ENCODE peak calls at places on chromosomes 7 and 10, in six cellular contexts. One of them, this sample, is unnamed.

GRCh38 chr10:122435212-122435827 is 19.1 kb upstream of the ARMS2 start:
- DNase-seq in fibroblast of lung: peak; percentile 24
- DNase-seq in cardiac muscle cell: peak; percentile 68
- DNase-seq in choroid plexus epithelial cell: peak; percentile 70
- DNase-seq in AG09309: peak; percentile 17
- DNase-seq in skeletal muscle cell: no peak
- DNase-seq in this sample: no peak

GRCh38 chr7:100475549-100475948 is 3.5 kb downstream of the TSC22D4 start:
- DNase-seq in fibroblast of lung: no peak
- DNase-seq in cardiac muscle cell: peak; percentile 71
- DNase-seq in choroid plexus epithelial cell: no peak
- DNase-seq in AG09309: no peak
- DNase-seq in skeletal muscle cell: no peak
- DNase-seq in this sample: peak; percentile 71

GRCh38 chr7:34153680-34154270 is 248.4 kb downstream of the BMPER start:
- DNase-seq in fibroblast of lung: no peak
- DNase-seq in cardiac muscle cell: no peak
- DNase-seq in choroid plexus epithelial cell: peak; percentile 42
- DNase-seq in AG09309: no peak
- DNase-seq in skeletal muscle cell: no peak
- DNase-seq in this sample: no peak

GRCh38 chr7:27184342-27185012 is 555 bp downstream of the HOXA11 start:
- DNase-seq in fibroblast of lung: peak; percentile 15
- DNase-seq in cardiac muscle cell: peak; percentile 55
- DNase-seq in choroid plexus epithelial cell: peak; percentile 13
- DNase-seq in AG09309: no peak
- DNase-seq in skeletal muscle cell: no peak
- DNase-seq in this sample: peak; percentile 71

GRCh38 chr10:58513189-58514101 is 773 bp downstream of the BICC1 start:
- DNase-seq in fibroblast of lung: peak; percentile 82
- DNase-seq in cardiac muscle cell: peak; percentile 65
- DNase-seq in choroid plexus epithelial cell: peak; percentile 88
- DNase-seq in AG09309: peak; percentile 69
- DNase-seq in skeletal muscle cell: peak; percentile 62
- DNase-seq in this sample: no peak

GRCh38 chr10:69703766-69704191 is 73.7 kb downstream of the FAM241B start:
- DNase-seq in fibroblast of lung: peak; percentile 93
- DNase-seq in cardiac muscle cell: no peak
- DNase-seq in choroid plexus epithelial cell: peak; percentile 98
- DNase-seq in AG09309: peak; percentile 64
- DNase-seq in skeletal muscle cell: peak; percentile 83
- DNase-seq in this sample: no peak

GRCh38 chr10:11602919-11603523 is 8.4 kb downstream of the USP6NL start:
- DNase-seq in fibroblast of lung: peak; percentile 42
- DNase-seq in cardiac muscle cell: no peak
- DNase-seq in choroid plexus epithelial cell: peak; percentile 72
- DNase-seq in AG09309: no peak
- DNase-seq in skeletal muscle cell: no peak
- DNase-seq in this sample: no peak

GRCh38 chr7:23020742-23021401 is 6.9 kb upstream of the HYCC1 start:
- DNase-seq in fibroblast of lung: peak; percentile 95
- DNase-seq in cardiac muscle cell: no peak
- DNase-seq in choroid plexus epithelial cell: peak; percentile 71
- DNase-seq in AG09309: peak; percentile 71
- DNase-seq in skeletal muscle cell: peak; percentile 79
- DNase-seq in this sample: peak; percentile 79

GRCh38 chr10:119942973-119943372 is 50.4 kb downstream of the SEC23IP start:
- DNase-seq in fibroblast of lung: no peak
- DNase-seq in cardiac muscle cell: no peak
- DNase-seq in choroid plexus epithelial cell: peak; percentile 45
- DNase-seq in AG09309: no peak
- DNase-seq in skeletal muscle cell: no peak
- DNase-seq in this sample: no peak

GRCh38 chr10:10824611-10825148 is 193.0 kb upstream of the CELF2 start:
- DNase-seq in fibroblast of lung: peak; percentile 94
- DNase-seq in cardiac muscle cell: peak; percentile 22
- DNase-seq in choroid plexus epithelial cell: peak; percentile 97
- DNase-seq in AG09309: peak; percentile 83
- DNase-seq in skeletal muscle cell: peak; percentile 86
- DNase-seq in this sample: peak; percentile 84

GRCh38 chr10:103276251-103276936 is 544 bp upstream of the INA start:
- DNase-seq in fibroblast of lung: no peak
- DNase-seq in cardiac muscle cell: no peak
- DNase-seq in choroid plexus epithelial cell: no peak
- DNase-seq in AG09309: no peak
- DNase-seq in skeletal muscle cell: no peak
- DNase-seq in this sample: no peak
- H3K4me3 ChIP-seq in fibroblast of lung: peak overlapping the region; percentile 10
- H3K4me3 ChIP-seq in cardiac muscle cell: peak overlapping the region; percentile 38
- H3K4me3 ChIP-seq in choroid plexus epithelial cell: no peak overlapping the region
- H3K4me3 ChIP-seq in AG09309: peak overlapping the region; percentile 27
- H3K4me3 ChIP-seq in skeletal muscle cell: peak overlapping the region; percentile 44
- H3K4me3 ChIP-seq in this sample: peak overlapping the region; percentile 58

DNA sequence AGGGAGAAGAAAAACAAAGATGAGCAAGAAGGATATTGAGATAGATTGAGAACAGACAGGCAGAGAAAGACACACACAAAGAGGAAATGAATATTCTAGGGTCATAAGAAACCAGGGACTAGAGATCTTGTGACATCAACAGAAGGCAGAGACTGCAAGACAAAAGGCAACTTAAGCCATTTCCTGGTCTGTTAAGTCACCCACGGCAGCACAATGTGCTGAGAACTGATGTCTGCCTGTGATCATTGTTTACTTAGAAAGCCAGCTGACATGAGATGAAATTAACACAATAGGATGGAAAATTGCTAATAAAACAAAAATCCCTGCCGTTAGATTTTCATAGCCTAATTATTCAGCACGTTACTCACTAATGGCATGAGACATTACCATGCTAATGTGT is 191.2 kb upstream of the PODXL start:
- DNase-seq in fibroblast of lung: no peak
- DNase-seq in cardiac muscle cell: no peak
- DNase-seq in choroid plexus epithelial cell: no peak
- DNase-seq in AG09309: no peak
- DNase-seq in skeletal muscle cell: no peak
- DNase-seq in this sample: no peak
- H3K4me3 ChIP-seq in fibroblast of lung: no peak overlapping the region
- H3K4me3 ChIP-seq in cardiac muscle cell: no peak overlapping the region
- H3K4me3 ChIP-seq in choroid plexus epithelial cell: no peak overlapping the region
- H3K4me3 ChIP-seq in AG09309: no peak overlapping the region
- H3K4me3 ChIP-seq in skeletal muscle cell: no peak overlapping the region
- H3K4me3 ChIP-seq in this sample: no peak overlapping the region

DNA sequence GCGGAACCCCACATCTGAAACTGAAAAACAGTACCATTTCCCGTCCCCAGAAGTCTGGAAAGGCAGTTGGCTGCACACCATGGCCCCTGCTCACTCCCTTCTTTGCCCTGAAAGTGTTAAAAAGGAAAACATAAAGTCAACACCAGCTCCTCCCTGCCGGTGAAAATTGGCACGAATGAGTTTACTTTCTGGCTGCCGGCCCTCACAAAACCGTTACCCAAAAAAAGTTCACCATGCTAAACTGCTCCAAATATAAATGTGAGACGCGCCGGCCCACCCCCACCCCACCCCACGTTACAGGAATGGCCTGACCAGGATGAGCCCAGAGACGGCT is 1.2 kb downstream of the DIP2C start:
- DNase-seq in fibroblast of lung: no peak
- DNase-seq in cardiac muscle cell: no peak
- DNase-seq in choroid plexus epithelial cell: peak; percentile 43
- DNase-seq in AG09309: no peak
- DNase-seq in skeletal muscle cell: no peak
- DNase-seq in this sample: no peak
- H3K4me3 ChIP-seq in fibroblast of lung: peak overlapping the region; percentile 69
- H3K4me3 ChIP-seq in cardiac muscle cell: peak overlapping the region; percentile 74
- H3K4me3 ChIP-seq in choroid plexus epithelial cell: peak overlapping the region; percentile 80
- H3K4me3 ChIP-seq in AG09309: peak overlapping the region; percentile 72
- H3K4me3 ChIP-seq in skeletal muscle cell: peak overlapping the region; percentile 76
- H3K4me3 ChIP-seq in this sample: peak overlapping the region; percentile 92

GRCh38 chr10:17749890-17750289 is 2.1 kb upstream of the TMEM236 start:
- DNase-seq in fibroblast of lung: no peak
- DNase-seq in cardiac muscle cell: no peak
- DNase-seq in choroid plexus epithelial cell: no peak
- DNase-seq in AG09309: no peak
- DNase-seq in skeletal muscle cell: no peak
- DNase-seq in this sample: no peak

GRCh38 chr10:17756557-17757208 is 4.7 kb downstream of the TMEM236 start:
- DNase-seq in fibroblast of lung: no peak
- DNase-seq in cardiac muscle cell: no peak
- DNase-seq in choroid plexus epithelial cell: peak; percentile 54
- DNase-seq in AG09309: no peak
- DNase-seq in skeletal muscle cell: peak; percentile 4
- DNase-seq in this sample: no peak

GRCh38 chr10:17747883-17748550 is 4.0 kb upstream of the TMEM236 start:
- DNase-seq in fibroblast of lung: peak; percentile 14
- DNase-seq in cardiac muscle cell: no peak
- DNase-seq in choroid plexus epithelial cell: peak; percentile 59
- DNase-seq in AG09309: no peak
- DNase-seq in skeletal muscle cell: peak; percentile 16
- DNase-seq in this sample: no peak

DNA sequence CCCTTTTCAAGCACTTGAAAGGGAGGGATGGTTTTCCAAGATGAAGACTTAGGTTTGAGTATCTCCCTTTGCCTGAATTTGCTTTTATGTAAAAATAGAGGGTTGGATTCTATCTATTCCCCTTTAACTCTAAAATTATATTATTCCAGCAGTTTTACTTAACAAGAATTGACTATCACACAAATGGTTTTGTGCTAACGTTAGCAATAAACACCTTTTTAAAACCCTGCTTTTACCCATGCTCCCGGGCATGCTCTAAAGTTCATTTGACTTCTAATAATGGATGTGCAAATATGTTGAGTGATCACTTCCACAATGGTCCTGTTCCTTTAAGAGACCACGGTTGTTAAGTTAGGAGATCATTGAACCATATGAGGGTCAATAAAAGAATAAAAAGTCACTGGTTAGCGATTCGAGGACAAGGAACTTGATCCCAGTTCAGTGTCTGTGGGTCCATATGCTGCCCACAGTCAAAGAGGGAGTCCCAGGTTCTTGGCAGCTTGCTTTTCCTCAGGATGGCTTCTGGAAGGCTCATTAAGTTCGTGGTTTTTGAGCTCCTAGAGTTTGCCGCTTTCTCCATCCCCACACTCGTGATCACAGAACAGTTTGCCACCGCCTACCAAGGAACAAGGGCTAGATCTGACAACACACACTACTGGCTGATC is at the start of gene TMEM236:
- DNase-seq in fibroblast of lung: no peak
- DNase-seq in cardiac muscle cell: no peak
- DNase-seq in choroid plexus epithelial cell: no peak
- DNase-seq in AG09309: no peak
- DNase-seq in skeletal muscle cell: no peak
- DNase-seq in this sample: no peak
- H3K4me3 ChIP-seq in fibroblast of lung: no peak within 1 kb of the TSS
- H3K4me3 ChIP-seq in cardiac muscle cell: no peak within 1 kb of the TSS
- H3K4me3 ChIP-seq in choroid plexus epithelial cell: no peak within 1 kb of the TSS
- H3K4me3 ChIP-seq in AG09309: no peak within 1 kb of the TSS
- H3K4me3 ChIP-seq in skeletal muscle cell: no peak within 1 kb of the TSS
- H3K4me3 ChIP-seq in this sample: no peak within 1 kb of the TSS

DNA sequence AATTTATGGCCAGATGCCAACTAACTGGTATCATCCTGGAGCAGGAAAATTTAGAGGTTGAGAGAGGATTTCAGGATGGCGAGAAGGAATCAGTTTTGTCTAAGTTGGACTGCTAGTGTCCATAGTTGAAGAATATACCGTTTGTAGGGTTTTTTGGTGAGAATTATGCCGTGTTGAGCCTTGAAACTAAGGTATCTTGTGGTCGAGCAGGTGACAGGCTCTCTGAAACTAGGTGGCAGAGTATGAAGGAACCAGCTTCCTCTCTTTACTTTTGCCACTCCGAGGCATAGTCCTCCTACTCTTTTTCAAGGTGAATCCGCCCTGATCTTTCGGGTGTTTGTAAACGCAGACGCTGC is 9.7 kb downstream of the MDFIC start:
- DNase-seq in fibroblast of lung: no peak
- DNase-seq in cardiac muscle cell: no peak
- DNase-seq in choroid plexus epithelial cell: no peak
- DNase-seq in AG09309: no peak
- DNase-seq in skeletal muscle cell: no peak
- DNase-seq in this sample: no peak
- H3K4me3 ChIP-seq in fibroblast of lung: no peak overlapping the region
- H3K4me3 ChIP-seq in cardiac muscle cell: no peak overlapping the region
- H3K4me3 ChIP-seq in choroid plexus epithelial cell: no peak overlapping the region
- H3K4me3 ChIP-seq in AG09309: no peak overlapping the region
- H3K4me3 ChIP-seq in skeletal muscle cell: no peak overlapping the region
- H3K4me3 ChIP-seq in this sample: no peak overlapping the region

GRCh38 chr7:19117870-19118608 is 603 bp upstream of the TWIST1 start:
- DNase-seq in fibroblast of lung: no peak
- DNase-seq in cardiac muscle cell: peak; percentile 47
- DNase-seq in choroid plexus epithelial cell: peak; percentile 62
- DNase-seq in AG09309: no peak
- DNase-seq in skeletal muscle cell: no peak
- DNase-seq in this sample: no peak
- H3K4me3 ChIP-seq in fibroblast of lung: peak overlapping the region; percentile 60
- H3K4me3 ChIP-seq in cardiac muscle cell: peak overlapping the region; percentile 85
- H3K4me3 ChIP-seq in choroid plexus epithelial cell: peak overlapping the region; percentile 99
- H3K4me3 ChIP-seq in AG09309: peak overlapping the region; percentile 95
- H3K4me3 ChIP-seq in skeletal muscle cell: peak overlapping the region; percentile 98
- H3K4me3 ChIP-seq in this sample: peak overlapping the region; percentile 83